ENCODE peak calls at places on chromosomes 16 and 17, in nine cellular contexts. W is ascending aorta, S is brain microvascular endothelial cell, L is heart left ventricle, Z is right cardiac atrium, D is breast epithelium, K is SK-N-SH, U is transverse colon, G is neural progenitor cell. O is an unnamed sample.

GRCh38 chr16:74850027-74850426 is 75.4 kb upstream of the FA2H start:
- DNase-seq in D (no peak), Z (no peak), U (no peak), L (no peak), G (no peak), K (no peak), S (no peak), W (no peak), O (no peak)

GRCh38 chr16:54286330-54287017 is at the start of gene IRX3:
- DNase-seq in W (no peak), K (peak), D (peak), U (peak), G (peak), L (peak), Z (peak), S (peak), O (no peak)

GRCh38 chr17:36869856-36870617 is 67.2 kb upstream of the LHX1 start:
- DNase-seq in S (peak), G (no peak), D (no peak), W (no peak), L (no peak), Z (no peak), U (no peak), K (no peak), O (no peak)

GRCh38 chr17:79789943-79790804 is 6.7 kb downstream of the CBX8 start:
- DNase-seq in Z (peak), L (no peak), K (peak), W (no peak), U (peak), G (peak), D (no peak), S (no peak), O (no peak)

GRCh38 chr17:81322271-81323082 is 27.4 kb upstream of the SLC38A10 start:
- DNase-seq in S (no peak), W (no peak), L (no peak), K (peak), U (no peak), D (no peak), G (no peak), Z (no peak), O (no peak)

GRCh38 chr17:59427996-59428395 is 96.5 kb downstream of the YPEL2 start:
- DNase-seq in L (peak), W (no peak), G (no peak), U (no peak), D (no peak), K (no peak), Z (no peak), S (no peak), O (peak)

GRCh38 chr17:78933959-78934568 is 8.9 kb upstream of the TIMP2 start:
- DNase-seq in L (peak), S (peak), G (peak), K (peak), D (peak), W (peak), U (peak), Z (peak), O (peak)

GRCh38 chr17:5585814-5586558 is 1.7 kb upstream of the NLRP1 start:
- DNase-seq in W (no peak), S (no peak), Z (no peak), U (no peak), L (no peak), D (no peak), K (no peak), G (no peak), O (no peak)

GRCh38 chr17:12853921-12854320 is 64.6 kb downstream of the ARHGAP44 start:
- DNase-seq in S (no peak), W (no peak), G (no peak), D (no peak), L (no peak), K (no peak), U (no peak), Z (no peak), O (no peak)

GRCh38 chr17:68054296-68054900 is 18.9 kb downstream of the KPNA2 start:
- DNase-seq in S (peak), Z (no peak), K (no peak), U (no peak), G (no peak), L (peak), D (peak), W (no peak), O (no peak)

GRCh38 chr17:8360260-8360659 is 16.2 kb downstream of the KRABD2 start:
- DNase-seq in D (no peak), S (no peak), L (no peak), U (no peak), Z (no peak), G (no peak), K (no peak), W (no peak), O (no peak)
- H3K27ac ChIP-seq in D (no peak), S (no peak), L (peak), U (no peak), Z (no peak), G (no peak), K (no peak), W (no peak), O (no peak)

GRCh38 chr16:87946596-87947350 is 4.5 kb upstream of the BANP start:
- DNase-seq in Z (no peak), K (no peak), G (no peak), W (no peak), D (no peak), L (no peak), S (no peak), U (no peak), O (no peak)
- H3K27ac ChIP-seq in Z (no peak), K (no peak), G (no peak), W (no peak), D (peak), L (no peak), S (no peak), U (no peak), O (no peak)

DNA sequence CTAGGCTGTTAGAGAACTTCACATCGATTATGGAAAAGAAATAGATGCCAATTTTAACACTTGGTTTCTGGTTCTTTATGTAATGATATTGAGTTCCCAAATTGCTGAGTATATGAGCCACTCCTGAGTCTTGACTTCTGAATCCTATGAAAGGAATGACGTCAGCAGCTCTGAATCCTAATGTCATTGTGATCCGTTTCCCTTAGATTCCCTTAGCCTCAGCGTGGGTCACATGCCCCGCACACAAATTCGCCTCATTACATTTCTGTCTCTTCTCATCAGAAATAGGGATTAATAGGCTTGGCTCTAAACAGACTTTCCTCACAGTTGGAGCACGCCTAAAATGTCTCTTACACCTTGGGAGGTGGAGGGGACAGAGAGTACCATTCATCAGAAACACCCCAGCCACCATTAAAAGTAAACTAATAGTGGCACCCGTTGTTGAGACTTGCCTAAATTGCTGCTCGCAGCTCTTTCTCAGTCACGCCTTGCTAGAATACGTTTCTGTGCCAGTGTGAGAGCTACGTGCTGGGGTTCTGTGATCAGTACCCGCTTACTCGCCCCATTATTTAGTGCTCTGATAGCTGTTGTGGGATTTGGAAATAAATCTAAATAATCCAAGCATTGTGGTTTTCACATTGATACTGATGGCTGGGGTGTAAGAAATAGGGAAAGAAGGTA is 7.1 kb downstream of the MRM3 start:
- DNase-seq in G (no peak), D (no peak), W (no peak), U (no peak), Z (no peak), L (no peak), K (no peak), S (no peak), O (no peak)
- H3K27ac ChIP-seq in G (no peak), D (no peak), W (no peak), U (no peak), Z (no peak), L (no peak), K (no peak), S (no peak), O (no peak)

GRCh38 chr16:84911490-84912216 is 91.9 kb downstream of the CRISPLD2 start:
- DNase-seq in D (no peak), W (no peak), U (no peak), L (no peak), K (no peak), G (no peak), S (no peak), Z (peak), O (no peak)

GRCh38 chr16:84916850-84917249 is 94.5 kb downstream of the ZDHHC7 start:
- DNase-seq in K (no peak), L (no peak), Z (peak), S (no peak), G (no peak), W (no peak), D (no peak), U (no peak), O (no peak)

GRCh38 chr16:84916156-84916555 is 95.2 kb downstream of the ZDHHC7 start:
- DNase-seq in S (no peak), U (no peak), W (no peak), K (no peak), L (no peak), Z (peak), G (no peak), D (no peak), O (no peak)

GRCh38 chr16:84914273-84914672 is 94.5 kb downstream of the CRISPLD2 start:
- DNase-seq in D (no peak), K (no peak), W (no peak), G (no peak), S (no peak), U (no peak), Z (peak), L (peak), O (no peak)

GRCh38 chr16:84913315-84913714 is 93.5 kb downstream of the CRISPLD2 start:
- DNase-seq in U (peak), D (no peak), K (peak), W (no peak), S (no peak), Z (peak), G (no peak), L (no peak), O (no peak)
- H3K27ac ChIP-seq in U (peak), D (peak), K (no peak), W (no peak), S (no peak), Z (peak), G (no peak), L (no peak), O (no peak)

GRCh38 chr17:2897605-2898004 is 101.4 kb downstream of the RAP1GAP2 start:
- DNase-seq in L (no peak), D (no peak), U (no peak), G (no peak), W (no peak), Z (no peak), K (no peak), S (no peak), O (no peak)
- H3K27ac ChIP-seq in L (no peak), D (no peak), U (no peak), G (no peak), W (no peak), Z (no peak), K (no peak), S (no peak), O (no peak)

O was measured in caudate nucleus.